ENCODE peak calls at places on chromosomes 12 and 14, in ten cellular contexts. I is AG04450; S is cardiac muscle cell; V is AG10803; Z is mucosa of descending colon; T is lower lobe of right lung; C is A549; Y is effector memory CD4-positive, alpha-beta T cell; J is neuronal stem cell; Q is A673. E is an unnamed sample.

GRCh38 chr14:103422981-103423600 is 37.9 kb downstream of the MARK3 start:
- DNase-seq in I (no peak), S (peak; percentile 75), V (peak; percentile 66), Z (no peak), T (no peak), C (no peak), Y (no peak), J (no peak), Q (peak; percentile 70), E (no peak)

GRCh38 chr14:102591372-102591943 is 991 bp upstream of the RCOR1 start:
- DNase-seq in I (no peak), S (peak; percentile 47), V (no peak), Z (peak; percentile 54), T (peak; percentile 58), C (peak; percentile 40), Y (peak; percentile 8), J (no peak), Q (peak; percentile 56), E (no peak)

GRCh38 chr12:75784591-75784990 is 247.0 kb downstream of the PHLDA1 start:
- DNase-seq in I (no peak), S (peak; percentile 23), V (no peak), Z (peak; percentile 24), T (no peak), C (peak; percentile 52), Y (no peak), J (no peak), Q (peak; percentile 67), E (no peak)

GRCh38 chr12:46872135-46872534 is 46.3 kb upstream of the SLC38A4 start:
- DNase-seq in I (no peak), S (no peak), V (no peak), Z (no peak), T (no peak), C (no peak), Y (no peak), J (no peak), Q (no peak), E (no peak)

GRCh38 chr14:61478971-61479473 is 157.6 kb downstream of the PRKCH start:
- DNase-seq in I (no peak), S (no peak), V (no peak), Z (no peak), T (no peak), C (no peak), Y (no peak), J (no peak), Q (no peak), E (no peak)

GRCh38 chr12:76303989-76304460 is 44.2 kb downstream of the BBS10 start:
- DNase-seq in I (no peak), S (no peak), V (no peak), Z (no peak), T (no peak), C (no peak), Y (no peak), J (no peak), Q (no peak), E (no peak)

GRCh38 chr14:101839236-101839635 is 77.7 kb downstream of the PPP2R5C start:
- DNase-seq in I (no peak), S (no peak), V (no peak), Z (no peak), T (no peak), C (no peak), Y (no peak), J (no peak), Q (no peak), E (no peak)

GRCh38 chr12:20040844-20041243 is 327.5 kb upstream of the PDE3A start:
- DNase-seq in I (no peak), S (peak; percentile 39), V (no peak), Z (no peak), T (no peak), C (no peak), Y (no peak), J (no peak), Q (no peak), E (no peak)

GRCh38 chr12:15194947-15195346 is 26.3 kb downstream of the RERG start:
- DNase-seq in I (no peak), S (no peak), V (no peak), Z (no peak), T (no peak), C (no peak), Y (no peak), J (no peak), Q (no peak), E (no peak)

GRCh38 chr12:24668563-24668962 is 280.3 kb downstream of the BCAT1 start:
- DNase-seq in I (no peak), S (peak; percentile 21), V (no peak), Z (no peak), T (no peak), C (no peak), Y (no peak), J (no peak), Q (no peak), E (no peak)

GRCh38 chr14:84686550-84686949 is 843.4 kb upstream of the FLRT2 start:
- DNase-seq in I (no peak), S (peak; percentile 5), V (no peak), Z (no peak), T (no peak), C (no peak), Y (no peak), J (no peak), Q (no peak), E (no peak)

GRCh38 chr12:96392397-96392796 is 7.8 kb downstream of the CDK17 start:
- DNase-seq in I (no peak), S (peak; percentile 36), V (no peak), Z (no peak), T (no peak), C (no peak), Y (no peak), J (no peak), Q (peak; percentile 43), E (no peak)

GRCh38 chr14:64501326-64502171 is 2.1 kb downstream of the ZBTB25 start:
- DNase-seq in I (no peak), S (peak; percentile 88), V (peak; percentile 83), Z (peak; percentile 61), T (peak; percentile 53), C (peak; percentile 53), Y (no peak), J (no peak), Q (no peak), E (no peak)

GRCh38 chr12:43501705-43502104 is 50.3 kb downstream of the ADAMTS20 start:
- DNase-seq in I (peak; percentile 1), S (peak; percentile 32), V (peak; percentile 18), Z (no peak), T (no peak), C (peak; percentile 33), Y (no peak), J (no peak), Q (peak; percentile 41), E (peak; percentile 1)

GRCh38 chr14:23055621-23056256 is 1.6 kb downstream of the CDH24 start:
- DNase-seq in I (no peak), S (peak; percentile 45), V (peak; percentile 47), Z (no peak), T (no peak), C (no peak), Y (no peak), J (no peak), Q (no peak), E (no peak)

GRCh38 chr14:81068384-81068783 is 113.0 kb downstream of the TSHR start:
- DNase-seq in I (no peak), S (no peak), V (no peak), Z (no peak), T (no peak), C (no peak), Y (no peak), J (no peak), Q (no peak), E (no peak)

GRCh38 chr12:114414031-114414865 is 8.3 kb upstream of the TBX5 start:
- DNase-seq in I (no peak), S (no peak), V (no peak), Z (no peak), T (no peak), C (no peak), Y (no peak), J (no peak), Q (no peak), E (no peak)

DNA sequence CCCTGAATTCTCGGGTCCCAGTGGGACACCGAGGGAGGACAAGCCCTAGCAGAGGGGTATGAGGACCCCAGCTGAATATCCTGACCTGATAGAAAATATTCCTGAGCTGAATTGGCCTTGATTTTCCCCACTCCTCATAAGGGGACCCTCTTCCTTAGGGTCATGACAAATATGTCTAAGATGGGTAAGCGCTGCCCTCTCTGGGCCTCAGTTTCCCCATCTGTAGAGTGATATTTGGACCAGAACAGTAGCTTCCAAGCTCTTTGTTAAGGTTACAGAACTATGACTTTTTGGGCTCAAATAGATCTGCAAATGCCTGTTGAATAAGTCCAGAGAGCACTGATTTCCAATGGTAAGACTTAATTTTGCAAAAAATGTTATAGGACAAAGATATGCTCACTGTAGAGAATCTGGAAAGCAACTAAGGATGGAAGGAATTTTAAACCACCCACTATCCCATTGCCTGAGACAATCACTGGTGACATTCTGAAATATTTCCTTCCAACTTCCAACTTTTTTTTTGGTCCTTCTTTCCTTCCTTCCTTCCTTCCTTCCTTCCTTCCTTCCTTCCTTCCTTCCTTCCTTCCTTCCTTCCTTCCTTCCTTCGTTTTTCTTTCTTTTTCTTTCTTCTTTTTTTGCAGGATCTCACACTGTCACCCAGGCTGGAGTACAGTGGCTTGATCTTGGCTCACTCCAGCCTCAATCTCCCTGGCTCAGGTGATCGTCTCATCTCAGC is 32.0 kb downstream of the MYL2 start:
- DNase-seq in I (no peak), S (no peak), V (no peak), Z (no peak), T (no peak), C (no peak), Y (no peak), J (no peak), Q (peak; percentile 49), E (no peak)
- H3K4me3 ChIP-seq in I (no peak overlapping the region), S (no peak overlapping the region), V (no peak overlapping the region), Z (no peak overlapping the region), T (peak overlapping the region; percentile 59), C (no peak overlapping the region), Y (no peak overlapping the region), J (no peak overlapping the region), Q (peak overlapping the region; percentile 44), E (no peak overlapping the region)

GRCh38 chr12:128794661-128795529 is 28.9 kb downstream of the SLC15A4 start:
- DNase-seq in I (no peak), S (no peak), V (no peak), Z (no peak), T (peak; percentile 17), C (no peak), Y (no peak), J (no peak), Q (no peak), E (no peak)
- H3K4me3 ChIP-seq in I (no peak overlapping the region), S (no peak overlapping the region), V (no peak overlapping the region), Z (no peak overlapping the region), T (no peak overlapping the region), C (no peak overlapping the region), Y (no peak overlapping the region), J (no peak overlapping the region), Q (no peak overlapping the region), E (no peak overlapping the region)

DNA sequence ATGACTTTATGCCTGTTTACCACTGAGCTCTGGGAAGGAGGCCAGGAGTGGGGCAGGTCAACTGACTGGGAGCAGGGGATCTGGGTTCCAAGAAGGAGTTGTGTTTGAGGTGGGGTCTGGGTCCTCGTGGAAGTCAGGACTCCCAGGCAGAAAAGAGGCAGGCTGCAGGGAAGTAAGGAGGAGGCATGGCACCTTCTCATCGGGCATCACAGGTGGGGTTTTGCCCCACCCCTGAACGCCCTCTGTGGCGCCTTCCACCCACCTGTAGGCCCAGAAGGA is 386 bp downstream of the LTB4R2 start:
- DNase-seq in I (no peak), S (no peak), V (no peak), Z (peak; percentile 71), T (no peak), C (no peak), Y (no peak), J (no peak), Q (no peak), E (no peak)
- H3K4me3 ChIP-seq in I (no peak overlapping the region), S (no peak overlapping the region), V (no peak overlapping the region), Z (no peak overlapping the region), T (peak overlapping the region; percentile 73), C (no peak overlapping the region), Y (peak overlapping the region; percentile 47), J (no peak overlapping the region), Q (no peak overlapping the region), E (no peak overlapping the region)

GRCh38 chr12:132161796-132162507 is 17.7 kb downstream of the NOC4L start:
- DNase-seq in I (no peak), S (no peak), V (no peak), Z (no peak), T (no peak), C (no peak), Y (no peak), J (no peak), Q (no peak), E (no peak)
- H3K4me3 ChIP-seq in I (no peak overlapping the region), S (no peak overlapping the region), V (no peak overlapping the region), Z (no peak overlapping the region), T (peak overlapping the region; percentile 23), C (no peak overlapping the region), Y (peak overlapping the region; percentile 25), J (no peak overlapping the region), Q (peak overlapping the region; percentile 13), E (no peak overlapping the region)